ENCODE peak calls at places on chromosomes 12 and 14, in four cellular contexts. C is progenitor cell of endocrine pancreas, I is retina, Y is mucosa of gallbladder. V is an unnamed sample.

GRCh38 chr12:2523881-2524561 is 270.7 kb upstream of the FKBP4 start:
- DNase-seq in Y (no peak), C (no peak), I (peak), V (no peak)

GRCh38 chr14:31336646-31337045 is 83.7 kb downstream of the HEATR5A start:
- DNase-seq in C (no peak), Y (no peak), I (no peak), V (no peak)

GRCh38 chr12:13211859-13212664 is 15.5 kb downstream of the EMP1 start:
- DNase-seq in Y (peak), I (peak), C (peak), V (peak)

GRCh38 chr12:51345681-51346080 is 798 bp downstream of the CELA1 start:
- DNase-seq in Y (no peak), C (no peak), I (no peak), V (no peak)

GRCh38 chr14:104293851-104294627 is 155.7 kb downstream of the KIF26A start:
- DNase-seq in Y (no peak), I (no peak), C (no peak), V (no peak)

GRCh38 chr12:52120951-52121847 is 41.7 kb downstream of the SMIM41 start:
- DNase-seq in Y (no peak), I (no peak), C (no peak), V (no peak)

GRCh38 chr12:52005903-52006703 is 643 bp upstream of the TAMALIN start:
- DNase-seq in I (peak), C (no peak), Y (peak), V (no peak)

GRCh38 chr12:209246-209645 is 4.7 kb downstream of the SLC6A12 start:
- DNase-seq in C (no peak), I (no peak), Y (no peak), V (no peak)

GRCh38 chr12:2796187-2796663 is 1.5 kb downstream of the FKBP4 start:
- DNase-seq in C (no peak), I (no peak), Y (no peak), V (no peak)

GRCh38 chr12:96882862-96883261 is 24.2 kb upstream of the NEDD1 start:
- DNase-seq in I (no peak), C (no peak), Y (no peak), V (no peak)

GRCh38 chr14:100865682-100866591 is 37.6 kb downstream of the RTL1 start:
- DNase-seq in C (no peak), Y (no peak), I (no peak), V (no peak)

GRCh38 chr12:3935078-3935477 is 61.9 kb upstream of the PARP11 start:
- DNase-seq in Y (no peak), I (no peak), C (no peak), V (no peak)

GRCh38 chr14:63899953-63900352 is 47.1 kb downstream of the SYNE2 start:
- DNase-seq in C (no peak), I (no peak), Y (no peak), V (no peak)

GRCh38 chr14:68715032-68715924 is 77.6 kb downstream of the ZFP36L1 start:
- DNase-seq in C (no peak), I (no peak), Y (no peak), V (no peak)

GRCh38 chr14:79011091-79011919 is 841.1 kb downstream of the NRXN3 start:
- DNase-seq in I (peak), C (no peak), Y (no peak), V (no peak)

GRCh38 chr14:100882026-100882967 is 21.2 kb downstream of the RTL1 start:
- DNase-seq in Y (no peak), I (no peak), C (no peak), V (no peak)

GRCh38 chr12:45644521-45644920 is 85.0 kb upstream of the ARID2 start:
- DNase-seq in I (no peak), C (no peak), Y (no peak), V (no peak)

GRCh38 chr14:99430491-99430890 is 50.2 kb downstream of the SETD3 start:
- DNase-seq in Y (peak), C (no peak), I (no peak), V (no peak)

GRCh38 chr12:119229837-119230236 is 51.1 kb downstream of the HSPB8 start:
- DNase-seq in Y (peak), I (peak), C (peak), V (no peak)

GRCh38 chr14:61837336-61838229 is 75.4 kb downstream of the SNAPC1 start:
- DNase-seq in Y (peak), C (peak), I (peak), V (peak)

GRCh38 chr12:1936406-1937320 is 18.2 kb upstream of the CACNA2D4 start:
- DNase-seq in C (no peak), Y (peak), I (no peak), V (no peak)

GRCh38 chr12:87760943-87761342 is 268.3 kb downstream of the C12orf50 start:
- DNase-seq in C (no peak), Y (no peak), I (no peak), V (no peak)

GRCh38 chr14:66610154-66610563 is 102.2 kb downstream of the GPHN start:
- DNase-seq in I (no peak), C (no peak), Y (no peak), V (no peak)

GRCh38 chr12:14403711-14404164 is 38.3 kb downstream of the ATF7IP start:
- DNase-seq in I (peak), Y (peak), C (no peak), V (peak)

GRCh38 chr12:94640134-94640928 is 10.0 kb downstream of the TMCC3 start:
- DNase-seq in C (no peak), I (no peak), Y (no peak), V (no peak)

GRCh38 chr12:39713552-39713951 is 93.9 kb upstream of the ABCD2 start:
- DNase-seq in I (no peak), Y (no peak), C (no peak), V (no peak)

V was measured in smooth muscle cell of the brain vasculature.